ENCODE peak calls at places on chromosomes 12 and 14, in six cellular contexts. D, K, M, C, L and E are unnamed samples.

GRCh38 chr14:100640481-100641273 is 53.5 kb upstream of the BEGAIN start:
- DNase-seq in M (no peak), C (no peak), L (peak; percentile 22), K (peak; percentile 53), D (peak; percentile 72), E (no peak)

GRCh38 chr14:52706286-52706685 is 714 bp upstream of the PSMC6 start:
- DNase-seq in L (peak; percentile 25), C (no peak), K (peak; percentile 14), D (no peak), M (peak; percentile 30), E (no peak)

GRCh38 chr12:58364389-58365086 is 423.2 kb downstream of the ATP23 start:
- DNase-seq in M (peak; percentile 99), D (peak; percentile 100), K (no peak), L (peak; percentile 93), C (no peak), E (no peak)

GRCh38 chr14:36672095-36672494 is 10.4 kb downstream of the PAX9 start:
- DNase-seq in L (no peak), C (peak; percentile 63), D (no peak), K (no peak), M (no peak), E (no peak)

GRCh38 chr12:5945071-5946008 is at the start of gene ANO2:
- DNase-seq in L (peak; percentile 25), K (no peak), M (peak; percentile 59), D (no peak), C (peak; percentile 48), E (no peak)

GRCh38 chr12:111296906-111297463 is 71.9 kb downstream of the PHETA1 start:
- DNase-seq in L (no peak), M (no peak), D (no peak), C (no peak), K (no peak), E (no peak)

GRCh38 chr12:52387859-52388258 is 2.4 kb upstream of the KRT84 start:
- DNase-seq in L (no peak), C (no peak), M (no peak), D (no peak), K (no peak), E (no peak)

GRCh38 chr12:60123443-60124000 is 527.7 kb downstream of the SLC16A7 start:
- DNase-seq in D (peak; percentile 19), M (peak; percentile 41), C (no peak), K (no peak), L (no peak), E (no peak)

GRCh38 chr12:56042430-56043203 is 899 bp downstream of the RPS26 start:
- DNase-seq in C (no peak), L (no peak), D (no peak), K (no peak), M (no peak), E (no peak)

GRCh38 chr14:99590746-99591555 is 13.1 kb downstream of the CCDC85C start:
- DNase-seq in K (no peak), C (no peak), L (peak; percentile 43), M (peak; percentile 75), D (peak; percentile 55), E (no peak)

GRCh38 chr12:28033538-28033915 is 61.0 kb upstream of the PTHLH start:
- DNase-seq in K (no peak), L (no peak), D (peak; percentile 63), C (no peak), M (peak; percentile 45), E (no peak)

GRCh38 chr12:62983594-62983993 is 48.6 kb upstream of the PPM1H start:
- DNase-seq in C (no peak), M (no peak), D (no peak), L (no peak), K (no peak), E (no peak)

GRCh38 chr12:28498850-28499249 is 308.6 kb downstream of the CCDC91 start:
- DNase-seq in C (no peak), D (peak; percentile 59), M (no peak), K (no peak), L (peak; percentile 56), E (no peak)

GRCh38 chr12:28027328-28027727 is 54.8 kb upstream of the PTHLH start:
- DNase-seq in L (peak; percentile 39), K (no peak), C (no peak), M (no peak), D (no peak), E (no peak)

GRCh38 chr12:107317751-107318553 is 224.6 kb upstream of the CRY1 start:
- DNase-seq in D (peak; percentile 92), M (peak; percentile 84), C (peak; percentile 91), K (peak; percentile 73), L (peak; percentile 83), E (peak; percentile 78)

GRCh38 chr12:125518074-125518473 is 452.8 kb downstream of the AACS start:
- DNase-seq in M (no peak), D (peak; percentile 18), C (no peak), K (no peak), L (no peak), E (no peak)

GRCh38 chr12:15244341-15244740 is 23.1 kb upstream of the RERG start:
- DNase-seq in K (no peak), L (no peak), M (no peak), C (peak; percentile 82), D (no peak), E (no peak)

GRCh38 chr14:89638888-89639287 is 221.9 kb upstream of the FOXN3 start:
- DNase-seq in L (no peak), D (no peak), C (no peak), K (no peak), M (no peak), E (no peak)

GRCh38 chr12:25155031-25155576 is 39.9 kb downstream of the DNAI7 start:
- DNase-seq in L (peak; percentile 43), C (peak; percentile 20), M (peak; percentile 59), K (no peak), D (peak; percentile 20), E (no peak)

GRCh38 chr14:52268191-52269061 is 928 bp downstream of the PTGDR start:
- DNase-seq in L (peak; percentile 49), C (no peak), K (no peak), M (peak; percentile 24), D (peak; percentile 22), E (no peak)

GRCh38 chr12:12645485-12645884 is 33.8 kb downstream of the CREBL2 start:
- DNase-seq in C (peak; percentile 20), M (peak; percentile 46), L (peak; percentile 46), K (peak; percentile 14), D (peak; percentile 14), E (peak; percentile 9)

GRCh38 chr14:81829447-81829846 is 295.8 kb upstream of the SEL1L start:
- DNase-seq in D (no peak), L (no peak), C (no peak), M (no peak), K (no peak), E (no peak)

GRCh38 chr14:103372552-103373304 is 12.5 kb upstream of the MARK3 start:
- DNase-seq in K (no peak), C (no peak), L (peak; percentile 85), M (peak; percentile 96), D (peak; percentile 87), E (no peak)

GRCh38 chr12:109291531-109292341 is 17.3 kb downstream of the FOXN4 start:
- DNase-seq in C (peak; percentile 98), M (peak; percentile 13), D (peak; percentile 16), L (peak; percentile 41), K (no peak), E (peak; percentile 84)

GRCh38 chr12:10559241-10559640 is 53.6 kb downstream of the EIF2S3B start:
- DNase-seq in K (no peak), L (no peak), D (no peak), C (no peak), M (no peak), E (no peak)

GRCh38 chr12:27206801-27207502 is 37.1 kb upstream of the STK38L start:
- DNase-seq in D (no peak), L (no peak), C (no peak), K (no peak), M (no peak), E (no peak)

GRCh38 chr12:89933911-89934310 is 225.3 kb upstream of the ATP2B1 start:
- DNase-seq in K (no peak), L (no peak), C (no peak), M (peak; percentile 35), D (peak; percentile 72), E (no peak)

GRCh38 chr14:40003773-40004172 is 571.5 kb upstream of the FBXO33 start:
- DNase-seq in L (no peak), C (no peak), D (no peak), M (no peak), K (no peak), E (no peak)

GRCh38 chr14:94451091-94451751 is 1.4 kb downstream of the SERPINA11 start:
- DNase-seq in M (no peak), L (no peak), K (no peak), D (no peak), C (no peak), E (no peak)

GRCh38 chr12:55743967-55744931 is 1.3 kb downstream of the GDF11 start:
- DNase-seq in C (no peak), D (no peak), M (no peak), L (no peak), K (no peak), E (no peak)

GRCh38 chr14:68790656-68791077 is 2.2 kb downstream of the ZFP36L1 start:
- DNase-seq in D (no peak), M (no peak), K (peak; percentile 50), C (no peak), L (peak; percentile 43), E (no peak)

GRCh38 chr14:32006267-32007110 is 70.6 kb upstream of the ARHGAP5 start:
- DNase-seq in M (peak; percentile 8), L (peak; percentile 27), D (no peak), C (no peak), K (no peak), E (no peak)

GRCh38 chr12:109988274-109988673 is 7.9 kb downstream of the GIT2 start:
- DNase-seq in C (no peak), D (no peak), M (no peak), L (no peak), K (no peak), E (no peak)

GRCh38 chr12:108357834-108358579 is 18.9 kb upstream of the CMKLR1 start:
- DNase-seq in M (no peak), C (no peak), D (no peak), L (no peak), K (no peak), E (no peak)

GRCh38 chr12:100127766-100128508 is 14.7 kb downstream of the BLTP3B start:
- DNase-seq in D (peak; percentile 48), C (no peak), L (peak; percentile 84), K (no peak), M (peak; percentile 48), E (no peak)

GRCh38 chr14:100901391-100902183 is 1.9 kb downstream of the RTL1 start:
- DNase-seq in L (no peak), M (no peak), C (no peak), D (no peak), K (no peak), E (no peak)

GRCh38 chr12:130331146-130331545 is 6.5 kb upstream of the PIWIL1 start:
- DNase-seq in K (no peak), M (no peak), D (no peak), L (no peak), C (no peak), E (no peak)

GRCh38 chr14:99568567-99569560 is 35.1 kb downstream of the CCDC85C start:
- DNase-seq in C (no peak), L (peak; percentile 75), K (no peak), D (peak; percentile 42), M (peak; percentile 83), E (no peak)

GRCh38 chr12:18629916-18630315 is 107.9 kb downstream of the PLCZ1 start:
- DNase-seq in L (no peak), D (peak; percentile 3), C (no peak), K (no peak), M (no peak), E (no peak)